ENCODE peak calls at places on chromosomes 12 and 14, in four cellular contexts. E, S, A and L are unnamed samples.

GRCh38 chr12:120104924-120105323 is 11.6 kb downstream of the RAB35 start:
- DNase-seq in E (no peak), S (no peak), A (no peak), L (no peak)

GRCh38 chr12:95326450-95326849 is 108.8 kb downstream of the VEZT start:
- DNase-seq in E (no peak), S (no peak), A (no peak), L (no peak)

GRCh38 chr14:57871487-57872080 is 5.7 kb upstream of the SLC35F4 start:
- DNase-seq in S (no peak), E (peak; percentile 14), A (peak; percentile 2), L (no peak)

GRCh38 chr14:52111583-52111982 is 42.7 kb upstream of the NID2 start:
- DNase-seq in S (no peak), E (no peak), A (no peak), L (no peak)

GRCh38 chr12:113887906-113888305 is 78.2 kb downstream of the RBM19 start:
- DNase-seq in A (no peak), S (no peak), E (no peak), L (no peak)

GRCh38 chr12:28535216-28535615 is 345.0 kb downstream of the CCDC91 start:
- DNase-seq in S (no peak), E (no peak), A (no peak), L (no peak)

GRCh38 chr12:108637631-108638030 is 3.9 kb upstream of the SELPLG start:
- DNase-seq in S (no peak), A (no peak), E (no peak), L (no peak)

GRCh38 chr12:89636776-89637160 is 71.9 kb downstream of the ATP2B1 start:
- DNase-seq in S (no peak), A (no peak), E (no peak), L (no peak)

GRCh38 chr14:54901380-54902142 is 1.1 kb downstream of the GCH1 start:
- DNase-seq in E (no peak), A (no peak), S (no peak), L (no peak)

GRCh38 chr12:57514720-57515467 is 5.4 kb downstream of the DDIT3 start:
- DNase-seq in S (no peak), A (no peak), E (no peak), L (no peak)

GRCh38 chr12:6996040-6996441 is 22.2 kb downstream of the LPCAT3 start:
- DNase-seq in E (no peak), A (no peak), S (no peak), L (no peak)

GRCh38 chr14:55136868-55137785 is 8.1 kb downstream of the LGALS3 start:
- DNase-seq in S (no peak), E (no peak), A (no peak), L (no peak)

GRCh38 chr12:7450667-7451066 is 6.7 kb upstream of the CD163L1 start:
- DNase-seq in E (no peak), S (no peak), A (no peak), L (no peak)

GRCh38 chr14:70651522-70651921 is 9.8 kb downstream of the TTC9 start:
- DNase-seq in S (no peak), E (no peak), A (no peak), L (no peak)

GRCh38 chr12:132071001-132071810 is 72.9 kb downstream of the DDX51 start:
- DNase-seq in S (no peak), A (peak; percentile 75), E (no peak), L (no peak)

GRCh38 chr12:128387811-128388422 is 120.9 kb downstream of the TMEM132C start:
- DNase-seq in E (peak; percentile 68), A (no peak), S (no peak), L (no peak)

GRCh38 chr12:85805654-85806053 is 30.6 kb downstream of the RASSF9 start:
- DNase-seq in E (no peak), A (no peak), S (no peak), L (no peak)

GRCh38 chr14:61433169-61433568 is 111.8 kb downstream of the PRKCH start:
- DNase-seq in E (no peak), S (no peak), A (no peak), L (no peak)

GRCh38 chr12:12214201-12214600 is 52.6 kb downstream of the LRP6 start:
- DNase-seq in E (no peak), A (no peak), S (no peak), L (no peak)

GRCh38 chr12:108594-108993 is 42.0 kb downstream of the IQSEC3 start:
- DNase-seq in S (no peak), A (no peak), E (no peak), L (no peak)

GRCh38 chr14:104187121-104187889 is 48.9 kb downstream of the KIF26A start:
- DNase-seq in A (no peak), S (no peak), E (no peak), L (no peak)

GRCh38 chr12:67727652-67728295 is 79.2 kb downstream of the DYRK2 start:
- DNase-seq in E (no peak), S (no peak), A (no peak), L (no peak)

GRCh38 chr12:116299548-116300150 is 22.2 kb upstream of the MED13L start:
- DNase-seq in S (no peak), A (no peak), E (no peak), L (no peak)

GRCh38 chr12:103783744-103784664 is 57.0 kb downstream of the NT5DC3 start:
- DNase-seq in E (no peak), S (no peak), A (no peak), L (no peak)

GRCh38 chr12:111444706-111445310 is 39.1 kb downstream of the SH2B3 start:
- DNase-seq in E (no peak), S (peak; percentile 39), A (peak; percentile 94), L (peak; percentile 30)

GRCh38 chr14:24888532-24888931 is 161.4 kb downstream of the STXBP6 start:
- DNase-seq in A (no peak), S (no peak), E (no peak), L (no peak)

GRCh38 chr12:3998968-3999792 is 126.0 kb upstream of the PARP11 start:
- DNase-seq in A (no peak), S (no peak), E (peak; percentile 56), L (no peak)

GRCh38 chr12:125192690-125193221 is 127.5 kb downstream of the AACS start:
- DNase-seq in E (no peak), A (no peak), S (no peak), L (no peak)

GRCh38 chr12:95763809-95764253 is 26.7 kb downstream of the NTN4 start:
- DNase-seq in S (no peak), E (no peak), A (no peak), L (no peak)

GRCh38 chr12:72110814-72111615 is 161.2 kb upstream of the TRHDE start:
- DNase-seq in S (no peak), A (no peak), E (no peak), L (no peak)

GRCh38 chr14:102591372-102591943 is 991 bp upstream of the RCOR1 start:
- DNase-seq in E (peak; percentile 20), S (peak; percentile 73), A (no peak), L (peak; percentile 40)

GRCh38 chr12:12604790-12605189 is 6.9 kb upstream of the CREBL2 start:
- DNase-seq in A (no peak), S (no peak), E (no peak), L (no peak)